ENCODE peak calls at places on chromosomes 12 and 14, in seven cellular contexts. One of them, this sample, is unnamed.

GRCh38 chr12:112148031-112148513 is 22.7 kb downstream of the TRAFD1 start:
- DNase-seq in aorta: no peak
- DNase-seq in H9: no peak
- DNase-seq in MM.1S: no peak
- DNase-seq in adrenal gland: peak; percentile 21
- DNase-seq in body of pancreas: no peak
- DNase-seq in RWPE1: peak; percentile 57
- DNase-seq in this sample: no peak

GRCh38 chr14:28707814-28708213 is 58.8 kb upstream of the FOXG1 start:
- DNase-seq in aorta: no peak
- DNase-seq in H9: no peak
- DNase-seq in MM.1S: no peak
- DNase-seq in adrenal gland: no peak
- DNase-seq in body of pancreas: no peak
- DNase-seq in RWPE1: peak; percentile 23
- DNase-seq in this sample: no peak

GRCh38 chr12:70754330-70754741 is 117.1 kb upstream of the PTPRB start:
- DNase-seq in aorta: no peak
- DNase-seq in H9: no peak
- DNase-seq in MM.1S: peak; percentile 65
- DNase-seq in adrenal gland: no peak
- DNase-seq in body of pancreas: no peak
- DNase-seq in RWPE1: no peak
- DNase-seq in this sample: no peak

GRCh38 chr12:62252576-62252975 is 7.6 kb upstream of the USP15 start:
- DNase-seq in aorta: no peak
- DNase-seq in H9: no peak
- DNase-seq in MM.1S: no peak
- DNase-seq in adrenal gland: no peak
- DNase-seq in body of pancreas: no peak
- DNase-seq in RWPE1: no peak
- DNase-seq in this sample: no peak

GRCh38 chr12:121116318-121117225 is 16.1 kb upstream of the P2RX7 start:
- DNase-seq in aorta: no peak
- DNase-seq in H9: no peak
- DNase-seq in MM.1S: no peak
- DNase-seq in adrenal gland: no peak
- DNase-seq in body of pancreas: no peak
- DNase-seq in RWPE1: no peak
- DNase-seq in this sample: no peak

GRCh38 chr12:62631531-62632520 is 165.2 kb downstream of the MON2 start:
- DNase-seq in aorta: peak; percentile 87
- DNase-seq in H9: peak; percentile 79
- DNase-seq in MM.1S: no peak
- DNase-seq in adrenal gland: peak; percentile 76
- DNase-seq in body of pancreas: peak; percentile 55
- DNase-seq in RWPE1: peak; percentile 46
- DNase-seq in this sample: peak; percentile 81

GRCh38 chr14:81234268-81234667 is 13.5 kb upstream of the GTF2A1 start:
- DNase-seq in aorta: no peak
- DNase-seq in H9: no peak
- DNase-seq in MM.1S: no peak
- DNase-seq in adrenal gland: no peak
- DNase-seq in body of pancreas: no peak
- DNase-seq in RWPE1: peak; percentile 48
- DNase-seq in this sample: no peak

GRCh38 chr12:43444940-43445564 is 107.0 kb downstream of the ADAMTS20 start:
- DNase-seq in aorta: no peak
- DNase-seq in H9: peak; percentile 44
- DNase-seq in MM.1S: peak; percentile 64
- DNase-seq in adrenal gland: peak; percentile 60
- DNase-seq in body of pancreas: peak; percentile 50
- DNase-seq in RWPE1: peak; percentile 10
- DNase-seq in this sample: no peak

GRCh38 chr12:49501895-49502294 is 36.9 kb upstream of the KCNH3 start:
- DNase-seq in aorta: no peak
- DNase-seq in H9: no peak
- DNase-seq in MM.1S: peak; percentile 59
- DNase-seq in adrenal gland: no peak
- DNase-seq in body of pancreas: no peak
- DNase-seq in RWPE1: no peak
- DNase-seq in this sample: no peak

GRCh38 chr14:25006961-25007795 is 42.8 kb downstream of the STXBP6 start:
- DNase-seq in aorta: no peak
- DNase-seq in H9: no peak
- DNase-seq in MM.1S: no peak
- DNase-seq in adrenal gland: no peak
- DNase-seq in body of pancreas: peak; percentile 48
- DNase-seq in RWPE1: peak; percentile 46
- DNase-seq in this sample: no peak

GRCh38 chr12:32586390-32586789 is 92.7 kb upstream of the DNM1L start:
- DNase-seq in aorta: no peak
- DNase-seq in H9: no peak
- DNase-seq in MM.1S: no peak
- DNase-seq in adrenal gland: no peak
- DNase-seq in body of pancreas: no peak
- DNase-seq in RWPE1: peak; percentile 57
- DNase-seq in this sample: no peak

GRCh38 chr12:67714648-67715047 is 66.1 kb downstream of the DYRK2 start:
- DNase-seq in aorta: no peak
- DNase-seq in H9: no peak
- DNase-seq in MM.1S: no peak
- DNase-seq in adrenal gland: no peak
- DNase-seq in body of pancreas: no peak
- DNase-seq in RWPE1: no peak
- DNase-seq in this sample: no peak

GRCh38 chr14:76022991-76023390 is 37.4 kb downstream of the IFT43 start:
- DNase-seq in aorta: no peak
- DNase-seq in H9: no peak
- DNase-seq in MM.1S: no peak
- DNase-seq in adrenal gland: no peak
- DNase-seq in body of pancreas: no peak
- DNase-seq in RWPE1: no peak
- DNase-seq in this sample: no peak

GRCh38 chr14:35944847-35945246 is 118.7 kb downstream of the BRMS1L start:
- DNase-seq in aorta: no peak
- DNase-seq in H9: peak; percentile 76
- DNase-seq in MM.1S: peak; percentile 12
- DNase-seq in adrenal gland: no peak
- DNase-seq in body of pancreas: no peak
- DNase-seq in RWPE1: peak; percentile 39
- DNase-seq in this sample: no peak

GRCh38 chr12:121773011-121773777 is 20.3 kb downstream of the RHOF start:
- DNase-seq in aorta: peak; percentile 90
- DNase-seq in H9: peak; percentile 92
- DNase-seq in MM.1S: peak; percentile 37
- DNase-seq in adrenal gland: peak; percentile 82
- DNase-seq in body of pancreas: peak; percentile 74
- DNase-seq in RWPE1: peak; percentile 86
- DNase-seq in this sample: peak; percentile 84

GRCh38 chr12:118981285-118982201 is at the start of gene SRRM4:
- DNase-seq in aorta: no peak
- DNase-seq in H9: peak; percentile 95
- DNase-seq in MM.1S: no peak
- DNase-seq in adrenal gland: peak; percentile 24
- DNase-seq in body of pancreas: no peak
- DNase-seq in RWPE1: peak; percentile 20
- DNase-seq in this sample: no peak

GRCh38 chr12:11170810-11171144 is 217 bp upstream of the SMIM10L1 start:
- DNase-seq in aorta: no peak
- DNase-seq in H9: no peak
- DNase-seq in MM.1S: no peak
- DNase-seq in adrenal gland: no peak
- DNase-seq in body of pancreas: no peak
- DNase-seq in RWPE1: no peak
- DNase-seq in this sample: no peak
- H3K27ac ChIP-seq in aorta: peak overlapping the region; percentile 79
- H3K27ac ChIP-seq in H9: no peak overlapping the region
- H3K27ac ChIP-seq in MM.1S: peak overlapping the region; percentile 87
- H3K27ac ChIP-seq in adrenal gland: peak overlapping the region; percentile 98
- H3K27ac ChIP-seq in body of pancreas: peak overlapping the region; percentile 97
- H3K27ac ChIP-seq in RWPE1: peak overlapping the region; percentile 96
- H3K27ac ChIP-seq in this sample: peak overlapping the region; percentile 95

DNA sequence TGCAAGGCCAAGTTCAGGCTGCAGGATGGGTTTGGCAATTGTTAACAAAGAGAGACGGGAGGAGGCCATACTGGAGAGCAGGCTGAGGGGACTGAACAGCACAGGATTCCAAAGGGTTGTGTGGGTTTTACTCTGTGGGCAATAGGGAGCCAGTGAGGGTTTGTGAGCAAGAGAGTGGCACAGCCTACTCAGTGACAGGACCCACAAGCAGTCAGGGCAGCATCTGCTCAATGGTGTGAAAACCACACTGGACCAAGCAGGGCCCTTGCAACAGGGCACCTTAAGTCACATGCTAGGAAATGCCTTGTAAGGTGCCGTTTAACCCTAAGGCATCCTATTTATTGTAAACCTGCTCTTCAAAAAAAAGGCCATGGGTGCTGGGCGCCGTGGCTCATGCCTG is 22.0 kb downstream of the SYNE3 start:
- DNase-seq in aorta: no peak
- DNase-seq in H9: no peak
- DNase-seq in MM.1S: no peak
- DNase-seq in adrenal gland: no peak
- DNase-seq in body of pancreas: no peak
- DNase-seq in RWPE1: no peak
- DNase-seq in this sample: no peak
- H3K27ac ChIP-seq in aorta: no peak overlapping the region
- H3K27ac ChIP-seq in H9: no peak overlapping the region
- H3K27ac ChIP-seq in MM.1S: no peak overlapping the region
- H3K27ac ChIP-seq in adrenal gland: no peak overlapping the region
- H3K27ac ChIP-seq in body of pancreas: no peak overlapping the region
- H3K27ac ChIP-seq in RWPE1: no peak overlapping the region
- H3K27ac ChIP-seq in this sample: no peak overlapping the region

GRCh38 chr14:99383457-99384428 is 96.9 kb downstream of the SETD3 start:
- DNase-seq in aorta: peak; percentile 53
- DNase-seq in H9: no peak
- DNase-seq in MM.1S: no peak
- DNase-seq in adrenal gland: no peak
- DNase-seq in body of pancreas: no peak
- DNase-seq in RWPE1: peak; percentile 43
- DNase-seq in this sample: no peak

GRCh38 chr14:99382781-99383456 is 97.7 kb downstream of the SETD3 start:
- DNase-seq in aorta: peak; percentile 16
- DNase-seq in H9: no peak
- DNase-seq in MM.1S: no peak
- DNase-seq in adrenal gland: no peak
- DNase-seq in body of pancreas: no peak
- DNase-seq in RWPE1: peak; percentile 82
- DNase-seq in this sample: no peak

GRCh38 chr14:99382071-99382640 is 98.5 kb downstream of the SETD3 start:
- DNase-seq in aorta: peak; percentile 48
- DNase-seq in H9: no peak
- DNase-seq in MM.1S: no peak
- DNase-seq in adrenal gland: no peak
- DNase-seq in body of pancreas: no peak
- DNase-seq in RWPE1: no peak
- DNase-seq in this sample: no peak

GRCh38 chr14:99381688-99382060 is 99.0 kb downstream of the SETD3 start:
- DNase-seq in aorta: peak; percentile 35
- DNase-seq in H9: no peak
- DNase-seq in MM.1S: no peak
- DNase-seq in adrenal gland: no peak
- DNase-seq in body of pancreas: no peak
- DNase-seq in RWPE1: no peak
- DNase-seq in this sample: no peak

DNA sequence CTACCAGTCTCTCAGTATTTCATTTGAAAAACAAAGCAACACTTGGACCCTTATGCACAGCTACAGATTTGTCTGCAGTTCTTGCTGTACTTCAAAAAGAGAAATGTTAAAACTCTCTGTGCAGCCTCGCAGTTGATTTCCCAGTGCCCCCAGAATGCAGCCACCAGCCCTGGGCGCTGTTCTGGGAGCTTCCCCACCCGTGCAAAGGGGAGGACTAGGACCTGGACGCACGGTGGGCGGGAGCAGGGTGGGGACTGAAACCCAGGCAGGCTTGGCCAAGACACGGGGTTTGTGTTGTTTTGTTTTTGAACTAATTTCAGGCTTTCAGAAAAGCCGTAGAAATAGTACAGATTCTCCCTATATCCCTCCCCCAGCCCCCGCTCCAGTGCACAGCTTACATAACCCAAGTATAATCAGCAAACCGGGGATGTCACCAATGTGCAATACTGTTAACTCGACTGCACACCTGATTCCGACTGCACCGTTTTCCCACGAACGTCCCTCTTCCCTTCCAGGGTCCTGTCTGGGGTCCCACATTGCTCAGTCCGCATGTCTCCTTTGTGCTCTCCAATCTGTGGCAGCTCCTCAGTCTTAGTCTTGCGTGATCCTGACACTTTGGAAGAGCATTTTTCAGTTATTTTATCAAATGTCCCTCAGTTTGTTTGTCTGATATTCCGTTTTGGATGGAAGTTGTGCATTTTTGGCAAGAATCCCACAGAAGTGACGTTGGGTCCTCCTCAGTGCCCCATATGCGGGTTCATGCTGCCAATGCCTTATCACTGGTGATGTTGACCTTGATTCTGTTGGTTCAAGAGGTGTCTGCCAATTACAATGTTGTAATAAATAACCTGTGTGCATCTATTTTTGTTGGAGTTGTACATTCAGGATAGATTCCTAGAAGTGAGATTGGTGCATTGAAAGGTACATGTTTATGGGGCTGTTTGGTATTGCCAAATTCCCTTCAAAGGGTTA is 95.9 kb downstream of the SETD3 start:
- DNase-seq in aorta: peak; percentile 59
- DNase-seq in H9: no peak
- DNase-seq in MM.1S: no peak
- DNase-seq in adrenal gland: no peak
- DNase-seq in body of pancreas: peak; percentile 40
- DNase-seq in RWPE1: no peak
- DNase-seq in this sample: no peak
- H3K27ac ChIP-seq in aorta: no peak overlapping the region
- H3K27ac ChIP-seq in H9: no peak overlapping the region
- H3K27ac ChIP-seq in MM.1S: no peak overlapping the region
- H3K27ac ChIP-seq in adrenal gland: no peak overlapping the region
- H3K27ac ChIP-seq in body of pancreas: no peak overlapping the region
- H3K27ac ChIP-seq in RWPE1: no peak overlapping the region
- H3K27ac ChIP-seq in this sample: no peak overlapping the region

GRCh38 chr12:97452230-97452629 is 10.4 kb upstream of the RMST start:
- DNase-seq in aorta: no peak
- DNase-seq in H9: no peak
- DNase-seq in MM.1S: peak; percentile 21
- DNase-seq in adrenal gland: no peak
- DNase-seq in body of pancreas: no peak
- DNase-seq in RWPE1: no peak
- DNase-seq in this sample: no peak

GRCh38 chr12:97452839-97453238 is 9.8 kb upstream of the RMST start:
- DNase-seq in aorta: no peak
- DNase-seq in H9: no peak
- DNase-seq in MM.1S: no peak
- DNase-seq in adrenal gland: no peak
- DNase-seq in body of pancreas: no peak
- DNase-seq in RWPE1: no peak
- DNase-seq in this sample: no peak

DNA sequence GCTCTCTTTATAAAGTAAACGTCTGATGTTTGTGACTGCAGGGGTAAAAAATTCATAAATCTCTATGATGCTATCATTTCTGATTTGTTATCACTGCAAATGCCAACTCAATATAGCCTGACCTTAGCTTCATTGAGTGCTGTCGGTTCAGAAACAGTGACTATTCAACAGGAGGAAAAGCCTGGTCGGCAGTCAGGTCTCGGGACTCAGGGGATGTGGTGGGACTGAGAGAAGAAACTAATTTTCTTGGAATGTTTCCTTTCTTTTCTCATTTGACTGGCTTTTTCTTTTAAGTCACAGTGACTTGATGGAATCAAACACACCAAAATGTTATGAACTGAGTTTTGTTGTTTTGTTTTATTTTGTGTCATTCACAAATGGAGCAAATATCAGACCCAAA is 5.8 kb upstream of the RMST start:
- DNase-seq in aorta: no peak
- DNase-seq in H9: no peak
- DNase-seq in MM.1S: no peak
- DNase-seq in adrenal gland: no peak
- DNase-seq in body of pancreas: no peak
- DNase-seq in RWPE1: no peak
- DNase-seq in this sample: no peak
- H3K27ac ChIP-seq in aorta: no peak overlapping the region
- H3K27ac ChIP-seq in H9: no peak overlapping the region
- H3K27ac ChIP-seq in MM.1S: no peak overlapping the region
- H3K27ac ChIP-seq in adrenal gland: no peak overlapping the region
- H3K27ac ChIP-seq in body of pancreas: no peak overlapping the region
- H3K27ac ChIP-seq in RWPE1: no peak overlapping the region
- H3K27ac ChIP-seq in this sample: no peak overlapping the region

This sample was measured in sigmoid colon.